ENCODE peak calls at places on chromosomes 4 and X, in four cellular contexts. V, R, J and F are unnamed samples.

GRCh38 chr4:159685406-159686092 is 582.7 kb downstream of the RAPGEF2 start:
- DNase-seq in J (no peak), V (no peak), R (no peak), F (no peak)

GRCh38 chrX:103779156-103779555 is 2.5 kb downstream of the PLP1 start:
- DNase-seq in V (no peak), J (peak), R (no peak), F (no peak)

GRCh38 chrX:38882894-38883620 is 81.8 kb downstream of the MID1IP1 start:
- DNase-seq in R (no peak), J (no peak), V (no peak), F (peak)

GRCh38 chrX:108159028-108159670 is 67.6 kb downstream of the ATG4A start:
- DNase-seq in V (peak), J (no peak), R (no peak), F (no peak)

GRCh38 chr4:7381221-7381889 is 53.4 kb downstream of the PSAPL1 start:
- DNase-seq in V (peak), J (no peak), R (no peak), F (no peak)

GRCh38 chr4:15754323-15754722 is 23.8 kb upstream of the CD38 start:
- DNase-seq in V (no peak), J (peak), R (no peak), F (no peak)

GRCh38 chr4:1856920-1857699 is 1.2 kb upstream of the LETM1 start:
- DNase-seq in R (no peak), V (no peak), J (peak), F (no peak)

GRCh38 chr4:6217716-6218381 is 17.5 kb upstream of the JAKMIP1 start:
- DNase-seq in V (no peak), J (no peak), R (no peak), F (no peak)

GRCh38 chr4:8047837-8048678 is 108.4 kb upstream of the AFAP1 start:
- DNase-seq in J (no peak), R (no peak), V (no peak), F (no peak)

GRCh38 chrX:118718737-118719136 is 8.7 kb upstream of the IL13RA1 start:
- DNase-seq in V (no peak), J (no peak), R (no peak), F (no peak)

GRCh38 chr4:155657169-155657568 is 9.5 kb upstream of the GUCY1A1 start:
- DNase-seq in V (no peak), J (no peak), R (no peak), F (no peak)

GRCh38 chr4:17033256-17034245 is 135.1 kb upstream of the LDB2 start:
- DNase-seq in R (no peak), J (no peak), V (no peak), F (no peak)

GRCh38 chr4:27490315-27490714 is 629.7 kb downstream of the STIM2 start:
- DNase-seq in V (no peak), R (no peak), J (no peak), F (no peak)

GRCh38 chr4:153822316-153822715 is 33.4 kb upstream of the SFRP2 start:
- DNase-seq in V (no peak), R (no peak), J (no peak), F (no peak)

DNA sequence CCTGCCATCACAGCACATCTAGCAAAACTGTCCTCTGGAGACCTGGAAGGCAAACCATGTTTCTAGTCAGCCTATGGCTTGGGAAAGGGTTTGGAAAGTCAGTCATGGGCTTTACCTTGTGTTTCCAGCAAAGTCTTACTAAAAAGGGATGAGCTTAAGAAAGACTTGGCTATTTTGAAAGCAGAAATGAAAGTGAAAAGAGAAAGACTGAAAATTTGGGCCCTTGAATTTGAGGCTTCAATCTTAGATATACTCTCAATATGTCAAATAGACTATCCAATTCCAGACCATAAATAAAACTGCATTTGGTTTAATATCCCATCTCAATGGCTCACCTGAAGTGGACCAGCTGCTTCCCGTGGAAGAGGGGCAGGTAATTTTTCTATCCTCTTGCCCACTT is 127.9 kb downstream of the ZNF330 start:
- DNase-seq in R (no peak), J (no peak), V (no peak), F (no peak)
- TF ChIP-seq POLR2A in R (no peak), J (no peak), V (no peak), F (no peak)

DNA sequence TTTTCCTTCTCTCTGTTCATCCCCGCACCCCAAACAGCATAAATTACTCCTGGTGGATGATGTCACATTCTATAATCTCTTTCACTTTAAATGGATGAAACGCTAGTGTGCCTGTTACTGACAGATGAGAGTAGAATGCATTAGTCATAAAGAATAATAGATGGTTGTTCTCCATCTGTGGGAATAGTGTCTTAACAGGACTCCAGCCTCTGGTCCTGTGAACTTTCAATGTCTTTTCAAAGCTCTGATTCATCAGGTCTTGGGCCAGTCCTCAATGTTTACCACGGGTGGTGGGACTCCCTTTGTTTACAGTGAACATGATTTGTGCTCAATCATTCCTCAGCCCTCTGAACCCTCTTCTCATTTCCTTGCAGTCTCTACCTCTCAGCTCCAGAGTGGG is 182.6 kb downstream of the GABRB1 start:
- DNase-seq in J (no peak), V (no peak), R (no peak), F (no peak)
- TF ChIP-seq POLR2A in J (no peak), V (no peak), R (no peak), F (no peak)

DNA sequence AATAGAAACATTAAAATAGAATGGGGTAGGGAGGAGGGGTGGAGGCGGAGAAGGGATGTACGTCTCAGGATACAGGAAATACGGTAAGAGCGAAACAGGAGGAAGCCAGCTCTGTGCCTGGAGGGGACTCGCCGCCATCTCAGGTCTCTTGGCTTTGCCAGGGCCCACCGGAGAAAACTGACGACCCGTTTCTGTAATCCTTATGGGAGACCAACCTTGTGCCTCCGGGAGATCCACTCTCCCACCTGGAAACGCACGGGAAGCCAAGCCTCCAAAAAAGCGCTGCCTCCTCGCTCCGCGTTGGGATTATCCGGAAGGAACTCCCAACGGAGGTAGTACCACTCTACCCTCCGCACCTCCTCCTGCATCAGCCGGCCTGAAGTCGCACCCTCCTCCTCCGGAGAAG is at the start of gene NBDY:
- DNase-seq in J (peak), R (peak), V (peak), F (no peak)
- TF ChIP-seq POLR2A in J (peak), R (no peak), V (no peak), F (peak)

DNA sequence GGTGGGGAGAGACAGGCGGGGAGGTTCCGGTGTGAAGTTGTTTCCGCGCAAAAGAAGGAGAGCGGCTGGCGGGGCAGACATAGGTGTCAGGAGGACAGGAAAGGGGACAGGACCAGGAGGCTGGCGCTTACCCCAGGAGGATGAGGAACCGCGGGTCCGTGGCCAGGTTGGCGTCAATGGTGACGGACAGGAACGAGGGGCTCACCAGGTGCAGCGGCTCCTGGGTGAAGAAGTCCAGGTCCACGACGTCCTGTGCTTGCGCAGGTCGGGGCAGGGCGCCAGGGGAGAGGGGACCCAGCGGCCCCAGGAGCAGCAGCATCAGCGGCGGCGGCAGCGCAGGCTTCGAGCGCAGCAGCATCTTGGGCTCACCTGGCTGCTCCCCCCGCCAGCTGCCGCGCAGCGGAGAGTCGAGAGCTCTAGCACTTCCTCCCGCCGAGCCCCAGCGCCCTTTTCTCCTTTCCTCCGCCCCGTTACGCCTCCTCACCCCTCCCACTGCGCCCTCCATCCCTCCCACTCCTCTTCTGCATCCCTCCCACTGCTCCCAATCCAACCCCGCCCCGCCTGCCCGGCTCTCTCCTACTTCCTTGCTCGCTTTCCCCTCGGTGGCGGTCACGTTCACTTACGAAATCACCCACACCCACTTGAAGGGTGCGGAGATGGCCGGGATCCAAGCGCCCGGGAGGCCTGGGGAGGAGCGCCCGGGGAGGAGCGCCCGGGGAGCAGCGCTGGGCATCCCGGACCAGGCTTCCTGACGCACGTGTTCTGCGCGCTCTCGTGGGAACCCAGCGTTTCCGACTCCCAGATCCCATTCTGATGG is at the start of gene HPSE:
- DNase-seq in R (peak), J (peak), V (peak), F (peak)
- TF ChIP-seq POLR2A in R (no peak), J (peak), V (no peak), F (no peak)

GRCh38 chrX:22760513-22761057 is 239.2 kb upstream of the DDX53 start:
- DNase-seq in V (no peak), R (no peak), J (no peak), F (no peak)

DNA sequence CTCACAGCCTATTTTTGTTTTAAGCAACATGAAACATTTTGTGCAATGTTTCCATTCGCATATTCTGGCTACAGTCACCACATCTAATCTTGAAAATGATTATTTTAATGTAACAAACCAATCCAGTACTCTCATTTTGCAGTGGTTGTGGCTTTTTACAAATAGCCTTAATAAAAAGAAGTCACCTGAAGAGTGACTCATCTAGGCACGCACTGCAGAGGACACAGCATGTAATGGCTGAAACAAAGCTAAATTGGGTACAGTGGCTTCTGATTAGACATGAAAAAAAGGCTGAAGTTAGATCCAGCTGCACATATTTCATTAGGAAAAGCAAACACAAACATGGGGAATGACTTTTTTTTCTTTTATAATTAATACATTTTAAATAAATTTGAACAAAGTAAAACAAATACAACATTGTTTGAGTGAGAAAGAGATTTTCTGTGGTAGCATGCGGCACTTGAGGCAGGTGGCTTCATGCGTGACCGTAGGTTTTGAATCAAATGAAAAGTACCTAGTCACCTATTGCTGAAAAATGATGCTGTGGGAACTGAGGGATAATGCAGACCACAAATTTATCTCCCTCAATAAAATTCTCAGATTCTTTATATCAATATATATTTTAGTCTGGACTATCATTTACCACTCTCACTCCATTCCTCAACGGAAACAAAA is 240.8 kb upstream of the DDX53 start:
- DNase-seq in V (no peak), J (no peak), R (no peak), F (no peak)
- TF ChIP-seq POLR2A in V (no peak), J (no peak), R (no peak), F (no peak)